ENCODE peak calls at places on chromosomes 13 and 19, in four cellular contexts. C is IMR-90, M is GM23338, X is PC-9. N is an unnamed sample.

GRCh38 chr13:89520468-89520867 is 1827.0 kb upstream of the MIR17HG start:
- DNase-seq in C (no peak), M (no peak), X (no peak), N (no peak)

GRCh38 chr13:62933809-62934208 is 1518.2 kb upstream of the PCDH20 start:
- DNase-seq in C (no peak), M (peak; percentile 7), X (no peak), N (no peak)

GRCh38 chr13:37806666-37807065 is 62.9 kb downstream of the TRPC4 start:
- DNase-seq in C (no peak), M (no peak), X (no peak), N (no peak)

GRCh38 chr13:22967669-22968068 is 213.1 kb upstream of the SGCG start:
- DNase-seq in C (no peak), M (no peak), X (no peak), N (no peak)

GRCh38 chr13:20230913-20231838 is 943 bp downstream of the GJB6 start:
- DNase-seq in C (no peak), M (peak; percentile 48), X (no peak), N (no peak)

GRCh38 chr19:5621311-5621944 is 1.1 kb downstream of the SAFB2 start:
- DNase-seq in C (no peak), M (no peak), X (no peak), N (no peak)

GRCh38 chr13:33204130-33204927 is 81.2 kb downstream of the STARD13 start:
- DNase-seq in C (peak; percentile 90), M (no peak), X (no peak), N (peak; percentile 95)

GRCh38 chr13:32430018-32430747 is 2.3 kb upstream of the N4BP2L1 start:
- DNase-seq in C (peak; percentile 23), M (no peak), X (no peak), N (no peak)

GRCh38 chr19:40523322-40524047 is 53.2 kb upstream of the SHKBP1 start:
- DNase-seq in C (peak; percentile 44), M (peak; percentile 93), X (peak; percentile 75), N (peak; percentile 37)

GRCh38 chr13:32426191-32426980 is 1.5 kb downstream of the N4BP2L1 start:
- DNase-seq in C (no peak), M (no peak), X (no peak), N (no peak)

GRCh38 chr19:480016-480855 is 16.1 kb upstream of the MADCAM1 start:
- DNase-seq in C (no peak), M (peak; percentile 87), X (peak; percentile 41), N (peak; percentile 42)

GRCh38 chr13:66948910-66949309 is 281.2 kb downstream of the PCDH9 start:
- DNase-seq in C (no peak), M (no peak), X (no peak), N (no peak)

GRCh38 chr13:36051082-36051481 is 80.1 kb downstream of the DCLK1 start:
- DNase-seq in C (no peak), M (no peak), X (no peak), N (no peak)

GRCh38 chr13:112783135-112783945 is 93.5 kb downstream of the ATP11A start:
- DNase-seq in C (peak; percentile 90), M (no peak), X (no peak), N (peak; percentile 83)

GRCh38 chr13:77391475-77391874 is 64.6 kb upstream of the MYCBP2 start:
- DNase-seq in C (no peak), M (no peak), X (no peak), N (no peak)

DNA sequence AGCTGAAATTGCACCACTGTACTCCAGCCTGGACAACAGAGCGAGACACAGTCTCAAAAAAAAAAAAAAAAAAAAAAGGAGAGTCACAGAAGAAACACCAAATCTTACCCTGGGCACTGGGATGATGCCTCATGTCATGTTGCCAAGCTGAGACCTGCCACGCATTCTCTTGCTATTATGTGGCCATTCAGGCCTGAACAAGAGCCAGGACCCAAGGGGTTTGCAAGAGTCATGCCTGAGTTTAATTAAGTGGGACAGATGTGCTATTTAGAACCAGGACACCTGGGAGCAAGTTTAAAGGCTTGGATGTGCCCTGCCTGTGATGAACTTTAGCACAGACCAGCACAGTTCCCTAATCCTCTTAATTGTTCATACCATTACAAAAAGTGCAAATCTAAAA is 9.8 kb downstream of the PNMA8A start:
- DNase-seq in C (no peak), M (no peak), X (no peak), N (no peak)
- H4K20me1 ChIP-seq in C (no peaks in the 10 kb centered on the region), M (no peaks in the 10 kb centered on the region), X (no peaks in the 10 kb centered on the region), N (no peaks in the 10 kb centered on the region)

DNA sequence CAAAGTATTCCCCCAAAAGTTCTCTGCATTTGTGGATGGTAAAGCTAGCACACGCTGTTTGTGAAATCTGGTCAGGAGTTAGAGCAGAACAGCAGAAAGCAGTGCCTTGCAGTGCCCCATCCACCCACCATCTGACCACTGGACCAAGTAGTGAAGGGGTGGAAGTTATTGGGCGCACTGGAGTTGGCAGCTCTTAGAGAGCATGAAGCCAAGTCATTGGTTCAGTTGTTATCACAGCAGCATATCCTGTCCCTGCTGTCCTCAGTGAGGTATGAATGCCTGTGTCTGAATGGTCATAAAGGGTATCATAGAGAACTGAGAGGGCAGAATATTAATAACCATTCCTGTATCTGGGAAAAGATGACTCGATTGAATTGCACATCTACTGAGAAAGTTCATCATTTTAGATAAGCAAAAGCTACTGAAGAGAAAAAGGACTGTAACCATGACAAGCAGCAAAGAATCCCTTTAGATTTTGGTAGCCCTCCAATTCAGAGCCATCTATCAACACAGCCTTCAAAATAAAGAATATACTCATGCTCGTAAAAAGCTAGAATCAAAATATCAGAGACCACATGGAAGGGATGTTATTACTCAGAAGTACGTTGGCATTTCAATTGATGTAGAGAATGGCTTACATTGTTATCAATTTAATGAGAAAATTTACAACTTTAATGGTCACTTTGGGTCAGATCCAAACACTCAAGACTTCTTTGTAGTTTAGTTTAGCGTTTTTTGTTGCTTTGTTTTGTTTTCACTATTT is 919.0 kb downstream of the EFNB2 start:
- DNase-seq in C (peak; percentile 5), M (no peak), X (no peak), N (peak; percentile 44)
- H3K4me3 ChIP-seq in C (no peak overlapping the region), M (no peak overlapping the region), X (no peak overlapping the region), N (no peak overlapping the region)

DNA sequence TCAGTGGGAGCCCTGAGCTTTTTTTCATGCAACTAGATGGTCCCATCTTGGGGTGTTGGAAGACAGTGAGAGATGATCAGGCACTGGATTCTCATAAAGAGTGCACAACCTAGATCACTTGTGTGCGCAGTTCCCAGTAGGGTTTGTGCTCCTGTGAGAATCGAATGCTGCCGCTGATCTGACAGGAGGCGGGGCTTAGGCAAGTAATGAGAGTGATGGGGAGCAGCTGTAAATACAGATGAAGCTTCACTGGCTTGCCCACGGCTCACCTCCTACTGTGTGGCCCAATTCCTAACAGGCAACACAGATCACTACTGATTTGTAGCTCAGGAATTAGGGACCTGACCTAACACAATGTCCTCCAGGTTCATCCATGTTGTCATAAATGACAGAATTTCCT is 43.6 kb upstream of the UBAC2 start:
- DNase-seq in C (no peak), M (no peak), X (no peak), N (no peak)
- H4K20me1 ChIP-seq in C (no peaks in the 10 kb centered on the region), M (no peaks in the 10 kb centered on the region), X (no peaks in the 10 kb centered on the region), N (no peaks in the 10 kb centered on the region)

GRCh38 chr19:21462540-21462939 is 42.9 kb upstream of the ZNF429 start:
- DNase-seq in C (no peak), M (no peak), X (no peak), N (no peak)
- H3K4me3 ChIP-seq in C (no peak overlapping the region), M (peak overlapping the region; percentile 89), X (no peak overlapping the region), N (no peak overlapping the region)

GRCh38 chr19:2237869-2238153 is 1.2 kb downstream of the SF3A2 start:
- DNase-seq in C (no peak), M (no peak), X (no peak), N (no peak)

GRCh38 chr19:2239173-2239572 is 2.5 kb downstream of the SF3A2 start:
- DNase-seq in C (no peak), M (no peak), X (no peak), N (no peak)

GRCh38 chr19:2236285-2237050 is at the start of the genes PLEKHJ1 and SF3A2:
- DNase-seq in C (peak; percentile 96), M (peak; percentile 98), X (peak; percentile 95), N (peak; percentile 98)

GRCh38 chr19:2235396-2236284 is 489 bp downstream of the PLEKHJ1 start:
- DNase-seq in C (no peak), M (peak; percentile 47), X (peak; percentile 9), N (no peak)

GRCh38 chr19:2237051-2237868 is 636 bp downstream of the SF3A2 start:
- DNase-seq in C (no peak), M (no peak), X (no peak), N (no peak)
- H4K20me1 ChIP-seq in C (peaks cover 50% of the 10 kb centered on the region), M (peaks cover 45% of the 10 kb centered on the region), X (peaks cover 49% of the 10 kb centered on the region), N (peaks cover 4% of the 10 kb centered on the region)

DNA sequence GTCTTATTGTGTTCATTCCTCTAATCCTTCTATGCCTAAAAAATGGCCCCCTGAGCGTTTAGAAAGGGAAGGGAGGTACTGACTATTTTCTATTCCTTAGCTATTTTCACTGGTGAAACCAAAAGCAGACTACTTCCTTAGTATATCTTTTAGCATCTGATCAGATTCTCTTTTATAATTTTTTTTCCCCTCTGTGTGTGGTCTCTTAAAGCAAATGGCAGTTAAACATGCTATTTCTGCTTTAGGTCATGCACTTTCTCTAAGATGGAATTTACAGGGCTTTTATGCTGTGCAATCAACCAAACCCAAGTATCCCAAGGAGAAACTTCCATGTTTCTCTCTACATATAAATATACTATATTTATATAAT is 10.0 kb upstream of the ITM2B start:
- DNase-seq in C (no peak), M (no peak), X (no peak), N (no peak)
- H3K4me3 ChIP-seq in C (no peak overlapping the region), M (no peak overlapping the region), X (peak overlapping the region; percentile 24), N (peak overlapping the region; percentile 41)

GRCh38 chr19:54459282-54460229 is 4.0 kb downstream of the LENG9 start:
- DNase-seq in C (no peak), M (no peak), X (no peak), N (no peak)
- H4K20me1 ChIP-seq in C (peaks cover 65% of the 10 kb centered on the region), M (peaks cover 6% of the 10 kb centered on the region), X (peaks cover 52% of the 10 kb centered on the region), N (no peaks in the 10 kb centered on the region)